ENCODE peak calls at places on chromosomes 11 and 22, in four cellular contexts. Y is transverse colon, O is psoas muscle, Q is kidney epithelial cell. A is an unnamed sample.

GRCh38 chr22:42630211-42630610 is 10.2 kb downstream of the ATP5MGL start:
- DNase-seq in Y (no peak), O (no peak), Q (no peak), A (no peak)

GRCh38 chr22:21026783-21027692 is 5.3 kb downstream of the SLC7A4 start:
- DNase-seq in Y (no peak), O (no peak), Q (no peak), A (no peak)

GRCh38 chr22:24185001-24185500 is 3.8 kb downstream of the SUSD2 start:
- DNase-seq in Y (no peak), O (no peak), Q (no peak), A (no peak)

GRCh38 chr11:97364047-97364446 is 974.2 kb downstream of the JRKL start:
- DNase-seq in Y (no peak), O (no peak), Q (no peak), A (peak)

GRCh38 chr11:20161923-20162322 is 1.6 kb upstream of the DBX1 start:
- DNase-seq in Y (no peak), O (no peak), Q (no peak), A (no peak)

GRCh38 chr11:75427181-75427580 is 5.8 kb downstream of the KLHL35 start:
- DNase-seq in Y (no peak), O (peak), Q (no peak), A (no peak)

GRCh38 chr11:2294340-2295290 is 7.1 kb downstream of the C11orf21 start:
- DNase-seq in Y (no peak), O (no peak), Q (no peak), A (no peak)

GRCh38 chr11:62676698-62677097 is 2.2 kb downstream of the UBXN1 start:
- DNase-seq in Y (no peak), O (no peak), Q (no peak), A (no peak)

GRCh38 chr22:31093956-31094622 is 13.0 kb downstream of the SMTN start:
- DNase-seq in Y (peak), O (peak), Q (no peak), A (no peak)

GRCh38 chr11:126355926-126356897 is 726 bp downstream of the ST3GAL4 start:
- DNase-seq in Y (no peak), O (peak), Q (no peak), A (no peak)

GRCh38 chr11:79046365-79046764 is 394.5 kb downstream of the TENM4 start:
- DNase-seq in Y (no peak), O (no peak), Q (no peak), A (no peak)

GRCh38 chr11:125072210-125072960 is 9.3 kb downstream of the SLC37A2 start:
- DNase-seq in Y (peak), O (no peak), Q (no peak), A (no peak)

GRCh38 chr22:48954781-48955311 is 872.8 kb downstream of the BRD1 start:
- DNase-seq in Y (peak), O (no peak), Q (no peak), A (no peak)

GRCh38 chr11:82775218-82775617 is 41.6 kb upstream of the FAM181B start:
- DNase-seq in Y (no peak), O (no peak), Q (no peak), A (no peak)

GRCh38 chr22:26550498-26551033 is 38.3 kb upstream of the TFIP11 start:
- DNase-seq in Y (no peak), O (no peak), Q (peak), A (peak)

GRCh38 chr11:126138636-126139540 is 72.6 kb downstream of the RPUSD4 start:
- DNase-seq in Y (no peak), O (no peak), Q (no peak), A (no peak)

GRCh38 chr11:126990716-126991480 is 9.7 kb downstream of the KIRREL3 start:
- DNase-seq in Y (no peak), O (no peak), Q (no peak), A (no peak)

A was measured in Caki2.